ENCODE peak calls at places on chromosome 6, in seven cellular contexts. M is HEK293T, Q is right cardiac atrium, D is HT-29, K is AG09309, F is T-helper 9 cell, G is PC-9. V is an unnamed sample.

GRCh38 chr6:84135291-84135690 is 92.2 kb downstream of the CEP162 start:
- DNase-seq in M (no peak), Q (no peak), D (no peak), K (no peak), F (no peak), G (no peak), V (no peak)

GRCh38 chr6:14354919-14355572 is 237.5 kb downstream of the CD83 start:
- DNase-seq in M (no peak), Q (peak; percentile 82), D (no peak), K (peak; percentile 73), F (no peak), G (peak; percentile 23), V (no peak)

GRCh38 chr6:31142356-31142755 is 3.5 kb upstream of the PSORS1C2 start:
- DNase-seq in M (no peak), Q (no peak), D (no peak), K (no peak), F (no peak), G (no peak), V (no peak)

GRCh38 chr6:20533746-20534294 is 437 bp upstream of the CDKAL1 start:
- DNase-seq in M (no peak), Q (no peak), D (peak; percentile 26), K (no peak), F (no peak), G (no peak), V (no peak)

GRCh38 chr6:134577998-134578397 is 260.1 kb upstream of the SGK1 start:
- DNase-seq in M (peak; percentile 27), Q (no peak), D (no peak), K (no peak), F (no peak), G (no peak), V (no peak)

GRCh38 chr6:153858529-153858928 is 180.5 kb upstream of the OPRM1 start:
- DNase-seq in M (no peak), Q (no peak), D (no peak), K (no peak), F (no peak), G (no peak), V (no peak)

GRCh38 chr6:35596448-35597442 is 84.0 kb upstream of the TULP1 start:
- DNase-seq in M (no peak), Q (no peak), D (peak; percentile 69), K (peak; percentile 41), F (no peak), G (peak; percentile 7), V (no peak)

GRCh38 chr6:4055420-4056041 is 23.4 kb downstream of the FAM217A start:
- DNase-seq in M (peak; percentile 22), Q (peak; percentile 47), D (peak; percentile 51), K (peak; percentile 42), F (no peak), G (peak; percentile 29), V (no peak)

GRCh38 chr6:26122402-26122792 is 35.2 kb downstream of the HFE start:
- DNase-seq in M (no peak), Q (no peak), D (no peak), K (no peak), F (no peak), G (no peak), V (no peak)

GRCh38 chr6:134925800-134926199 is 24.1 kb downstream of the ALDH8A1 start:
- DNase-seq in M (no peak), Q (no peak), D (no peak), K (no peak), F (no peak), G (peak; percentile 15), V (no peak)

GRCh38 chr6:136158398-136158797 is 91.7 kb downstream of the MTFR2 start:
- DNase-seq in M (no peak), Q (peak; percentile 91), D (no peak), K (no peak), F (no peak), G (no peak), V (no peak)

GRCh38 chr6:22145823-22146379 is 150.9 kb downstream of the PRL start:
- DNase-seq in M (peak; percentile 11), Q (peak; percentile 47), D (peak; percentile 6), K (peak; percentile 61), F (no peak), G (no peak), V (no peak)

GRCh38 chr6:29426654-29427053 is 11.9 kb downstream of the OR12D1 start:
- DNase-seq in M (no peak), Q (no peak), D (peak; percentile 10), K (no peak), F (no peak), G (no peak), V (no peak)

GRCh38 chr6:40896696-40897095 is 142.3 kb downstream of the UNC5CL start:
- DNase-seq in M (no peak), Q (no peak), D (no peak), K (no peak), F (no peak), G (no peak), V (no peak)

GRCh38 chr6:39724787-39725631 is at the start of gene KIF6:
- DNase-seq in M (peak; percentile 97), Q (peak; percentile 97), D (no peak), K (peak; percentile 21), F (peak; percentile 47), G (peak; percentile 10), V (peak; percentile 49)

GRCh38 chr6:113122060-113122459 is 735.1 kb upstream of the MARCKS start:
- DNase-seq in M (peak; percentile 17), Q (peak; percentile 20), D (peak; percentile 68), K (peak; percentile 89), F (no peak), G (peak; percentile 62), V (no peak)

GRCh38 chr6:49519660-49520059 is 19.9 kb downstream of the GLYATL3 start:
- DNase-seq in M (no peak), Q (no peak), D (no peak), K (no peak), F (no peak), G (no peak), V (no peak)

GRCh38 chr6:143196525-143197225 is 136.0 kb downstream of the AIG1 start:
- DNase-seq in M (no peak), Q (no peak), D (no peak), K (no peak), F (no peak), G (no peak), V (no peak)

GRCh38 chr6:52368002-52368401 is 6.1 kb downstream of the PAQR8 start:
- DNase-seq in M (no peak), Q (no peak), D (no peak), K (no peak), F (no peak), G (no peak), V (no peak)

GRCh38 chr6:142846883-142847287 is 98.1 kb downstream of the HIVEP2 start:
- DNase-seq in M (peak; percentile 56), Q (no peak), D (no peak), K (peak; percentile 81), F (no peak), G (peak; percentile 36), V (no peak)

GRCh38 chr6:165986647-165987482 is 180.8 kb downstream of the TBXT start:
- DNase-seq in M (peak; percentile 58), Q (peak; percentile 62), D (no peak), K (no peak), F (no peak), G (no peak), V (no peak)

GRCh38 chr6:44788387-44788981 is 401.0 kb downstream of the CDC5L start:
- DNase-seq in M (no peak), Q (no peak), D (no peak), K (peak; percentile 14), F (no peak), G (no peak), V (no peak)

GRCh38 chr6:96923871-96924493 is 546 bp upstream of the KLHL32 start:
- DNase-seq in M (no peak), Q (no peak), D (peak; percentile 59), K (no peak), F (no peak), G (no peak), V (no peak)

GRCh38 chr6:78749326-78749725 is 118.0 kb upstream of the IRAK1BP1 start:
- DNase-seq in M (no peak), Q (no peak), D (no peak), K (no peak), F (no peak), G (no peak), V (no peak)